ENCODE peak calls at places on chromosome 7, in seven cellular contexts. Y is WERI-Rb-1; B is heart left ventricle; X is IMR-90; Q is CD4-positive, alpha-beta T cell; V is progenitor cell of endocrine pancreas; K is astrocyte of the cerebellum. R is an unnamed sample.

GRCh38 chr7:152910545-152911013 is 151.0 kb downstream of the ACTR3B start:
- DNase-seq in X (no peak), K (no peak), Q (no peak), B (no peak), Y (no peak), V (no peak), R (no peak)

GRCh38 chr7:47180268-47180826 is 401.6 kb downstream of the TNS3 start:
- DNase-seq in B (no peak), Y (peak; percentile 50), K (peak; percentile 56), Q (no peak), X (peak; percentile 72), V (peak; percentile 53), R (peak; percentile 38)

GRCh38 chr7:27155816-27156507 is 513 bp downstream of the HOXA7 start:
- DNase-seq in V (no peak), K (no peak), Q (no peak), X (no peak), Y (peak; percentile 31), B (peak; percentile 24), R (no peak)

GRCh38 chr7:77537136-77537594 is at the start of gene PTPN12:
- DNase-seq in K (peak; percentile 67), B (no peak), X (no peak), Q (no peak), V (peak; percentile 53), Y (no peak), R (no peak)

GRCh38 chr7:117830422-117830954 is 42.8 kb downstream of the CTTNBP2 start:
- DNase-seq in Q (no peak), V (no peak), Y (no peak), K (no peak), B (no peak), X (no peak), R (no peak)

GRCh38 chr7:38070718-38071117 is 107.3 kb upstream of the STARD3NL start:
- DNase-seq in V (no peak), B (no peak), Y (peak; percentile 17), X (peak; percentile 0), K (peak; percentile 37), Q (no peak), R (no peak)

GRCh38 chr7:77888998-77889397 is 90.4 kb downstream of the PHTF2 start:
- DNase-seq in K (no peak), B (no peak), Y (no peak), Q (no peak), V (no peak), X (no peak), R (no peak)

GRCh38 chr7:141941075-141941474 is 5.7 kb downstream of the CLEC5A start:
- DNase-seq in Y (no peak), V (no peak), X (no peak), B (no peak), K (no peak), Q (no peak), R (no peak)

GRCh38 chr7:31488562-31489203 is 25.2 kb upstream of the ITPRID1 start:
- DNase-seq in K (peak; percentile 59), Y (peak; percentile 77), V (no peak), X (no peak), Q (no peak), B (no peak), R (peak; percentile 1)

GRCh38 chr7:131896189-131896855 is 339.9 kb upstream of the PODXL start:
- DNase-seq in Y (no peak), K (no peak), Q (no peak), X (no peak), B (no peak), V (no peak), R (no peak)

GRCh38 chr7:140267381-140268226 is 90.8 kb upstream of the KDM7A start:
- DNase-seq in X (no peak), B (no peak), V (no peak), Q (no peak), Y (no peak), K (no peak), R (no peak)

GRCh38 chr7:96989241-96989858 is 16.0 kb upstream of the DLX6 start:
- DNase-seq in X (no peak), K (no peak), Q (no peak), B (no peak), V (no peak), Y (no peak), R (no peak)

GRCh38 chr7:87316097-87316700 is 29.3 kb upstream of the CROT start:
- DNase-seq in K (no peak), V (no peak), Q (no peak), Y (no peak), B (no peak), X (no peak), R (no peak)

GRCh38 chr7:1696671-1697498 is 26.8 kb downstream of the ELFN1 start:
- DNase-seq in K (no peak), Y (peak; percentile 6), X (no peak), B (peak; percentile 18), Q (no peak), V (no peak), R (no peak)

GRCh38 chr7:111029574-111030357 is 61.2 kb upstream of the LRRN3 start:
- DNase-seq in B (no peak), X (peak; percentile 17), Q (no peak), Y (no peak), K (no peak), V (no peak), R (no peak)

GRCh38 chr7:151927540-151927939 is 28.7 kb upstream of the GALNTL5 start:
- DNase-seq in V (no peak), Y (no peak), K (no peak), X (no peak), B (no peak), Q (no peak), R (no peak)

GRCh38 chr7:149771199-149771636 is 2.2 kb downstream of the ZNF467 start:
- DNase-seq in K (no peak), V (no peak), Q (no peak), Y (no peak), B (no peak), X (no peak), R (no peak)

GRCh38 chr7:4700577-4701235 is 18.6 kb downstream of the FOXK1 start:
- DNase-seq in V (no peak), K (peak; percentile 62), X (peak; percentile 100), Y (no peak), B (no peak), Q (no peak), R (no peak)

GRCh38 chr7:44639701-44640321 is 33.4 kb downstream of the OGDH start:
- DNase-seq in V (peak; percentile 20), Q (no peak), B (no peak), K (peak; percentile 68), X (peak; percentile 91), Y (peak; percentile 35), R (peak; percentile 37)

GRCh38 chr7:36923831-36924555 is 199.7 kb upstream of the AOAH start:
- DNase-seq in B (no peak), K (no peak), Y (no peak), Q (no peak), X (no peak), V (no peak), R (no peak)

GRCh38 chr7:31948041-31948440 is 122.2 kb downstream of the PDE1C start:
- DNase-seq in X (peak; percentile 91), K (peak; percentile 80), Y (no peak), B (no peak), V (no peak), Q (no peak), R (no peak)

GRCh38 chr7:130901209-130901783 is 167.3 kb upstream of the KLF14 start:
- DNase-seq in K (peak; percentile 83), Y (no peak), Q (no peak), X (peak; percentile 97), V (no peak), B (peak; percentile 89), R (peak; percentile 82)

GRCh38 chr7:96728139-96728538 is 18.5 kb upstream of the SEM1 start:
- DNase-seq in V (no peak), Q (no peak), X (no peak), K (no peak), Y (no peak), B (no peak), R (no peak)

GRCh38 chr7:116652793-116653192 is 19.2 kb upstream of the MET start:
- DNase-seq in B (no peak), Y (no peak), V (no peak), Q (no peak), X (peak; percentile 44), K (no peak), R (no peak)

GRCh38 chr7:77933394-77933793 is 134.8 kb downstream of the PHTF2 start:
- DNase-seq in B (no peak), V (no peak), Y (no peak), Q (no peak), X (peak; percentile 60), K (no peak), R (no peak)

GRCh38 chr7:65477326-65477725 is 103.7 kb downstream of the ZNF92 start:
- DNase-seq in K (no peak), B (no peak), X (peak; percentile 5), V (no peak), Q (no peak), Y (peak; percentile 84), R (no peak)
- TF ChIP-seq CTCF in K (peak; percentile 14), B (no peak), X (no peak), V (peak; percentile 55), Q (no peak), Y (peak; percentile 85), R (no peak)

GRCh38 chr7:107130487-107131220 is 38.1 kb upstream of the HBP1 start:
- DNase-seq in Y (no peak), Q (no peak), X (no peak), V (no peak), K (peak; percentile 35), B (no peak), R (no peak)
- TF ChIP-seq CTCF in Y (no peak), Q (no peak), X (no peak), V (no peak), K (peak; percentile 33), B (no peak), R (no peak)

DNA sequence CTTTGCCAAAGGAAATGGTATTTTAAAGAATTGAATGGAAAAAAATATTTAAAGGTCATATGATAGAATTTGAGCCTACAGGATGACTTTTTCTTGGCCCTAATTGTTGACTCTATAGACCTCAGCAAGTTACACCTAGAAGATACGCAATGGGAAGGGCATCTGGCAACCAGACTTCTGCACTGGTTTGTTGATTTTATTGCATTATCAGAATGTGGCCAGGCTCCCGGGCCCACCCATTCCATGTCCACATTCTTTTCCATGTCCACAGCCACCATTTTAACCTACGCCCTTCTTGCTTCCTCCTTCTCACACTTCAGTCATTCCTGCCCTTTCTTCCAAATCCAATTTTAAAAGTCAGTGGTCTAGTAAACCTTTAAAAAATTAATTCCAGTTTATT is 738.4 kb downstream of the SUGCT start:
- DNase-seq in Q (no peak), V (no peak), Y (no peak), K (no peak), B (no peak), X (no peak), R (no peak)
- TF ChIP-seq CTCF in Q (no peak), V (no peak), Y (no peak), K (no peak), B (no peak), X (no peak), R (no peak)

GRCh38 chr7:123351506-123352225 is 151.9 kb upstream of the SLC13A1 start:
- DNase-seq in V (no peak), X (no peak), Q (no peak), K (no peak), B (no peak), Y (no peak), R (no peak)

GRCh38 chr7:123351027-123351426 is 151.3 kb upstream of the SLC13A1 start:
- DNase-seq in Q (no peak), Y (no peak), B (no peak), X (no peak), V (no peak), K (no peak), R (no peak)

GRCh38 chr7:123352226-123352550 is 152.4 kb upstream of the SLC13A1 start:
- DNase-seq in Y (peak; percentile 13), B (no peak), V (no peak), K (no peak), Q (no peak), X (no peak), R (no peak)

GRCh38 chr7:123352957-123353356 is 153.2 kb upstream of the SLC13A1 start:
- DNase-seq in X (no peak), B (no peak), Y (no peak), Q (no peak), V (no peak), K (no peak), R (no peak)

GRCh38 chr7:123355576-123356195 is 155.9 kb upstream of the SLC13A1 start:
- DNase-seq in B (no peak), X (no peak), V (no peak), Q (no peak), Y (no peak), K (peak; percentile 8), R (no peak)
- TF ChIP-seq CTCF in B (no peak), X (no peak), V (no peak), Q (no peak), Y (peak; percentile 2), K (peak; percentile 46), R (no peak)